ENCODE peak calls at places on chromosomes 16 and 17, in five cellular contexts. One of them, this sample, is unnamed.

GRCh38 chr16:49744244-49744976 is 111.5 kb downstream of the ZNF423 start:
- DNase-seq in sigmoid colon: no peak
- DNase-seq in omental fat pad: no peak
- DNase-seq in progenitor cell of endocrine pancreas: no peak
- DNase-seq in HFFc6: no peak
- DNase-seq in this sample: no peak

GRCh38 chr17:13541032-13541480 is 60.7 kb downstream of the HS3ST3A1 start:
- DNase-seq in sigmoid colon: no peak
- DNase-seq in omental fat pad: peak
- DNase-seq in progenitor cell of endocrine pancreas: no peak
- DNase-seq in HFFc6: peak
- DNase-seq in this sample: no peak

GRCh38 chr17:75454193-75454592 is 2.2 kb upstream of the TMEM94 start:
- DNase-seq in sigmoid colon: no peak
- DNase-seq in omental fat pad: no peak
- DNase-seq in progenitor cell of endocrine pancreas: no peak
- DNase-seq in HFFc6: no peak
- DNase-seq in this sample: no peak

GRCh38 chr17:16952401-16952800 is 19.5 kb downstream of the TNFRSF13B start:
- DNase-seq in sigmoid colon: peak
- DNase-seq in omental fat pad: no peak
- DNase-seq in progenitor cell of endocrine pancreas: no peak
- DNase-seq in HFFc6: no peak
- DNase-seq in this sample: no peak

GRCh38 chr17:14067347-14067746 is 2.0 kb upstream of the COX10 start:
- DNase-seq in sigmoid colon: no peak
- DNase-seq in omental fat pad: no peak
- DNase-seq in progenitor cell of endocrine pancreas: no peak
- DNase-seq in HFFc6: no peak
- DNase-seq in this sample: no peak

GRCh38 chr17:63435681-63436522 is 10.2 kb downstream of the CYB561 start:
- DNase-seq in sigmoid colon: no peak
- DNase-seq in omental fat pad: no peak
- DNase-seq in progenitor cell of endocrine pancreas: no peak
- DNase-seq in HFFc6: no peak
- DNase-seq in this sample: no peak

GRCh38 chr16:14965328-14965727 is 9.5 kb upstream of the PDXDC1 start:
- DNase-seq in sigmoid colon: no peak
- DNase-seq in omental fat pad: no peak
- DNase-seq in progenitor cell of endocrine pancreas: no peak
- DNase-seq in HFFc6: no peak
- DNase-seq in this sample: no peak

GRCh38 chr16:85601730-85602401 is 11.3 kb upstream of the GSE1 start:
- DNase-seq in sigmoid colon: peak
- DNase-seq in omental fat pad: no peak
- DNase-seq in progenitor cell of endocrine pancreas: no peak
- DNase-seq in HFFc6: no peak
- DNase-seq in this sample: no peak

GRCh38 chr16:86772671-86773338 is 194.5 kb downstream of the FOXL1 start:
- DNase-seq in sigmoid colon: peak
- DNase-seq in omental fat pad: no peak
- DNase-seq in progenitor cell of endocrine pancreas: no peak
- DNase-seq in HFFc6: peak
- DNase-seq in this sample: no peak

GRCh38 chr17:52027620-52028019 is 130.9 kb downstream of the CA10 start:
- DNase-seq in sigmoid colon: no peak
- DNase-seq in omental fat pad: no peak
- DNase-seq in progenitor cell of endocrine pancreas: no peak
- DNase-seq in HFFc6: peak
- DNase-seq in this sample: no peak

GRCh38 chr16:89697161-89697615 is 4.3 kb downstream of the SPATA2L start:
- DNase-seq in sigmoid colon: no peak
- DNase-seq in omental fat pad: no peak
- DNase-seq in progenitor cell of endocrine pancreas: no peak
- DNase-seq in HFFc6: no peak
- DNase-seq in this sample: no peak

GRCh38 chr17:74012465-74012864 is 191.0 kb upstream of the RPL38 start:
- DNase-seq in sigmoid colon: no peak
- DNase-seq in omental fat pad: no peak
- DNase-seq in progenitor cell of endocrine pancreas: no peak
- DNase-seq in HFFc6: no peak
- DNase-seq in this sample: no peak

GRCh38 chr17:75031972-75032895 is 14.5 kb downstream of the ATP5PD start:
- DNase-seq in sigmoid colon: peak
- DNase-seq in omental fat pad: peak
- DNase-seq in progenitor cell of endocrine pancreas: no peak
- DNase-seq in HFFc6: peak
- DNase-seq in this sample: no peak

GRCh38 chr17:51078009-51078592 is 42.6 kb downstream of the SPAG9 start:
- DNase-seq in sigmoid colon: no peak
- DNase-seq in omental fat pad: no peak
- DNase-seq in progenitor cell of endocrine pancreas: no peak
- DNase-seq in HFFc6: no peak
- DNase-seq in this sample: no peak

GRCh38 chr16:19130852-19131808 is 17.4 kb downstream of the ITPRIPL2 start:
- DNase-seq in sigmoid colon: peak
- DNase-seq in omental fat pad: no peak
- DNase-seq in progenitor cell of endocrine pancreas: no peak
- DNase-seq in HFFc6: peak
- DNase-seq in this sample: no peak

GRCh38 chr17:67995568-67996191 is 589 bp downstream of the C17orf58 start:
- DNase-seq in sigmoid colon: peak
- DNase-seq in omental fat pad: no peak
- DNase-seq in progenitor cell of endocrine pancreas: peak
- DNase-seq in HFFc6: no peak
- DNase-seq in this sample: no peak

GRCh38 chr16:87203060-87203656 is 114.0 kb downstream of the C16orf95 start:
- DNase-seq in sigmoid colon: no peak
- DNase-seq in omental fat pad: no peak
- DNase-seq in progenitor cell of endocrine pancreas: peak
- DNase-seq in HFFc6: peak
- DNase-seq in this sample: peak

GRCh38 chr17:43791589-43791988 is 11.4 kb downstream of the CFAP97D1 start:
- DNase-seq in sigmoid colon: no peak
- DNase-seq in omental fat pad: no peak
- DNase-seq in progenitor cell of endocrine pancreas: no peak
- DNase-seq in HFFc6: peak
- DNase-seq in this sample: no peak

GRCh38 chr16:3022697-3023414 is 886 bp downstream of the HCFC1R1 start:
- DNase-seq in sigmoid colon: no peak
- DNase-seq in omental fat pad: no peak
- DNase-seq in progenitor cell of endocrine pancreas: no peak
- DNase-seq in HFFc6: peak
- DNase-seq in this sample: no peak

GRCh38 chr16:1825864-1826690 is 548 bp downstream of the HAGH start:
- DNase-seq in sigmoid colon: no peak
- DNase-seq in omental fat pad: no peak
- DNase-seq in progenitor cell of endocrine pancreas: peak
- DNase-seq in HFFc6: peak
- DNase-seq in this sample: peak

GRCh38 chr17:35788504-35788998 is 6.9 kb downstream of the MMP28 start:
- DNase-seq in sigmoid colon: peak
- DNase-seq in omental fat pad: no peak
- DNase-seq in progenitor cell of endocrine pancreas: no peak
- DNase-seq in HFFc6: peak
- DNase-seq in this sample: no peak

GRCh38 chr17:67098022-67098421 is 53.7 kb downstream of the CACNG1 start:
- DNase-seq in sigmoid colon: no peak
- DNase-seq in omental fat pad: no peak
- DNase-seq in progenitor cell of endocrine pancreas: no peak
- DNase-seq in HFFc6: no peak
- DNase-seq in this sample: no peak

GRCh38 chr16:24516900-24517669 is 22.3 kb upstream of the RBBP6 start:
- DNase-seq in sigmoid colon: peak
- DNase-seq in omental fat pad: peak
- DNase-seq in progenitor cell of endocrine pancreas: peak
- DNase-seq in HFFc6: peak
- DNase-seq in this sample: peak

DNA sequence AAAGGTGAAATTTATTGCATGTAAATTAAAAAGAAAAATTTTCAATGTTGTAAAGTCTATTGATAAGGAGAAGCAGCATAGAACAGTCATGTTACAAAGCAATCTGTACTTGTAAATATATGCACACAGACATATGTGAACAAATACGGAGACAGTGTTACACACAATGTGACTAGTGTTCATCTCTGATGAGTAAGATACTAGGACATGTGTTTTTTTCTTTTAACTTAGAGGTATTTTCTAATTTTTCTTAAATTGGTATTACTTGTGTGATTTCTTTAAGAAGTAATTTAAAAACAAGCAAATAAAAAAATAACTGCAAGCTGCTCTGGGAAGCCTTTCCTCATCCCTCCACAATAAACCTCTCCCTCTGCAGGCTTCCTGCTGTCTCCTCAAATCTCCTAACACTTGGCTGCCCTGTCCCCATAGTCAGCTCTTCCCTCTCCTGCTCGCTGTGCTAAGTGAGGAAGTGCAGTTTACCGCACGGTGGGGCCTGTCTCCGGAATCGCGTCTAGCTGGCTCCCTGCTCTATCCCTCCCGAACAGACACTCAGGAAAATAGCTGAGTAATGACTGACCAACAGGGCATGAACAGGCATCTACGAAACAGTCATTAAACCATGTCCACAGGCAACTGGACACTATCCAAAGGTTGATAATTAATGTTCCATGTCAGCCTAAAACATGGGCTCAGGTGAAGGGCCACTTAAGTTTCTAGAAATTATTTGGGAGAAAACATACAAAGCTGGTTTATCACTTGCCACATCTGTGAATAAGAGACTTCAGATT is 35.9 kb downstream of the CMTM4 start:
- DNase-seq in sigmoid colon: peak
- DNase-seq in omental fat pad: no peak
- DNase-seq in progenitor cell of endocrine pancreas: no peak
- DNase-seq in HFFc6: peak
- DNase-seq in this sample: no peak
- TF ChIP-seq CTCF in sigmoid colon: no peak
- TF ChIP-seq CTCF in omental fat pad: no peak
- TF ChIP-seq CTCF in progenitor cell of endocrine pancreas: no peak
- TF ChIP-seq CTCF in HFFc6: peak
- TF ChIP-seq CTCF in this sample: no peak

GRCh38 chr17:8572767-8573166 is 57.8 kb downstream of the MYH10 start:
- DNase-seq in sigmoid colon: no peak
- DNase-seq in omental fat pad: no peak
- DNase-seq in progenitor cell of endocrine pancreas: no peak
- DNase-seq in HFFc6: no peak
- DNase-seq in this sample: no peak
- TF ChIP-seq CTCF in sigmoid colon: no peak
- TF ChIP-seq CTCF in omental fat pad: no peak
- TF ChIP-seq CTCF in progenitor cell of endocrine pancreas: no peak
- TF ChIP-seq CTCF in HFFc6: peak
- TF ChIP-seq CTCF in this sample: no peak

GRCh38 chr16:52549011-52549692 is 2.2 kb upstream of the TOX3 start:
- DNase-seq in sigmoid colon: no peak
- DNase-seq in omental fat pad: no peak
- DNase-seq in progenitor cell of endocrine pancreas: no peak
- DNase-seq in HFFc6: no peak
- DNase-seq in this sample: no peak
- TF ChIP-seq CTCF in sigmoid colon: no peak
- TF ChIP-seq CTCF in omental fat pad: no peak
- TF ChIP-seq CTCF in progenitor cell of endocrine pancreas: peak
- TF ChIP-seq CTCF in HFFc6: peak
- TF ChIP-seq CTCF in this sample: peak

GRCh38 chr17:45812102-45812501 is 28.0 kb downstream of the CRHR1 start:
- DNase-seq in sigmoid colon: no peak
- DNase-seq in omental fat pad: no peak
- DNase-seq in progenitor cell of endocrine pancreas: no peak
- DNase-seq in HFFc6: peak
- DNase-seq in this sample: no peak
- TF ChIP-seq CTCF in sigmoid colon: no peak
- TF ChIP-seq CTCF in omental fat pad: no peak
- TF ChIP-seq CTCF in progenitor cell of endocrine pancreas: no peak
- TF ChIP-seq CTCF in HFFc6: peak
- TF ChIP-seq CTCF in this sample: no peak

DNA sequence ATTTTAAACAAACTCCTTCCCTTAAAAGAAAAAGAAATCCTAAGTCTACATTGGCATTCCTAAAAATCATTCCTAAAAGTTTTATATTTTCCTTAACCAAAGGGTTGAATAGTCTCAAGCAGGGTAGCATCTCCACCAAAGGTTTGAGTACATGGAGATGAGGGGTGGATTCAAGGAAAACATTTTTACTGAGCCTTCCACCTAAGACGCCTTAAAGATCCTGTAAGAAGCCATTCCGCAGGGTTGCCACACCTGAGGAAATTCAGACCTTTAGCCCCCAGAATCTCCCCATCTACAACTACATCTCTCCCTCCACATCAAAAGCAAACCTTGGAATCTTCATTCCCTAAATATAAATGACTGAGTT is 7.7 kb upstream of the AKTIP start:
- DNase-seq in sigmoid colon: no peak
- DNase-seq in omental fat pad: no peak
- DNase-seq in progenitor cell of endocrine pancreas: no peak
- DNase-seq in HFFc6: no peak
- DNase-seq in this sample: no peak
- TF ChIP-seq CTCF in sigmoid colon: no peak
- TF ChIP-seq CTCF in omental fat pad: no peak
- TF ChIP-seq CTCF in progenitor cell of endocrine pancreas: no peak
- TF ChIP-seq CTCF in HFFc6: peak
- TF ChIP-seq CTCF in this sample: no peak

This sample was measured in mesothelial cell of epicardium.